ENCODE peak calls at places on chromosomes 13 and 19, in eight cellular contexts. V is right atrium auricular region, U is cardiac muscle cell, E is astrocyte, S is AG10803, W is sigmoid colon, Q is fibroblast of the aortic adventitia, M is lower lobe of right lung. N is an unnamed sample.

GRCh38 chr19:36019061-36019670 is 5.2 kb upstream of the ALKBH6 start:
- DNase-seq in V (no peak), U (no peak), E (no peak), S (no peak), W (no peak), Q (no peak), M (no peak), N (no peak)

GRCh38 chr19:42386974-42387707 is 3.0 kb downstream of the CNFN start:
- DNase-seq in V (peak), U (peak), E (peak), S (peak), W (peak), Q (peak), M (peak), N (peak)

GRCh38 chr13:66618702-66619101 is 611.4 kb downstream of the PCDH9 start:
- DNase-seq in V (no peak), U (peak), E (peak), S (peak), W (no peak), Q (peak), M (no peak), N (peak)

GRCh38 chr19:27772059-27772458 is 1440.9 kb downstream of the UQCRFS1 start:
- DNase-seq in V (no peak), U (no peak), E (no peak), S (no peak), W (no peak), Q (no peak), M (no peak), N (no peak)

GRCh38 chr13:30373727-30374126 is 48.6 kb upstream of the UBE2L5 start:
- DNase-seq in V (no peak), U (no peak), E (no peak), S (no peak), W (no peak), Q (no peak), M (peak), N (no peak)

GRCh38 chr13:82654851-82655517 is 1227.3 kb downstream of the SLITRK1 start:
- DNase-seq in V (peak), U (no peak), E (peak), S (peak), W (peak), Q (peak), M (peak), N (peak)

GRCh38 chr19:22427587-22428298 is 5.6 kb upstream of the ZNF98 start:
- DNase-seq in V (no peak), U (no peak), E (no peak), S (no peak), W (no peak), Q (no peak), M (no peak), N (no peak)

GRCh38 chr13:24923305-24923640 is 159.3 kb downstream of the RNF17 start:
- DNase-seq in V (no peak), U (no peak), E (peak), S (peak), W (no peak), Q (peak), M (no peak), N (peak)

GRCh38 chr13:78468546-78469060 is 134.7 kb downstream of the POU4F1 start:
- DNase-seq in V (no peak), U (no peak), E (no peak), S (no peak), W (no peak), Q (no peak), M (no peak), N (no peak)

DNA sequence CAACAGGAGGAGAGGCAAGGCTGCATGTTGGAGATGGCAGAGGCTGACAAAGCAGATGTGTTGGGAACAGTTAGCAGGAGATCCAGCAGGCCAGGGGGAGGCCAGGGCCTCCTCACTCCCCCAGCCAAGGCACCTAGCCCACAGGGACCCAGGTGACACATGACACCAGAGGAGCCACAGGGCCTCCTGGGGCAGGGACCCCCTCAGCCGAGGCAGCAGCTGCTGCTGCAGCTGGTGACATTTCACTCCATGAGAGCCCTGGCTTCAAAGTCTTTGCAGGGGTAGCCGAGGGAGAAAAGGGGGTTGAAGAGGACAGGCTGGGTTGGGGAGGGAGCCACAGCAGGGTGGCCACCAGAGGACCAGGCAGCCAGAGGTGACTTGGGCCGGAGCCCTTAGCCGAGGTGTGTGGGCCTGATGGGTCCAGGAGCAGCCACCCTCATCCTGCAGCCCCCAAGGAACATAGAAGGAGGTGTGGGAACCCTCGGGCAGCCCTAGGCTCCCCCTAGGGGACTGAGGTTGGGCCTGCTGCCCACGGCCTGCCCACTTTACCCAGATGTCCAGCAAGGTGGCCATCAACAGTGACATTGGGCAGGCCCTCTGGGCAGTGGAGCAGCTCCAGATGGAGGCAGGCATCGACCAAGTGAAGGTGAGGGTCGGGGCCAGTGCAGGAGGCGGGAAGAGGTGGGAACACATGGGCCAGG is at the start of gene GNG14:
- DNase-seq in V (no peak), U (no peak), E (no peak), S (no peak), W (no peak), Q (no peak), M (no peak), N (no peak)
- TF ChIP-seq CTCF in V (no peak), U (no peak), E (no peak), S (no peak), W (no peak), Q (no peak), M (no peak), N (no peak)

GRCh38 chr13:112198611-112199010 is 131.7 kb downstream of the SOX1 start:
- DNase-seq in V (no peak), U (no peak), E (no peak), S (no peak), W (peak), Q (no peak), M (no peak), N (no peak)

GRCh38 chr13:112200200-112200599 is 133.3 kb downstream of the SOX1 start:
- DNase-seq in V (no peak), U (no peak), E (no peak), S (no peak), W (peak), Q (no peak), M (no peak), N (no peak)

GRCh38 chr13:112193463-112194166 is 126.7 kb downstream of the SOX1 start:
- DNase-seq in V (no peak), U (no peak), E (no peak), S (no peak), W (peak), Q (no peak), M (no peak), N (no peak)

GRCh38 chr13:112194167-112194530 is 127.2 kb downstream of the SOX1 start:
- DNase-seq in V (no peak), U (no peak), E (no peak), S (no peak), W (peak), Q (no peak), M (no peak), N (no peak)

GRCh38 chr13:112194579-112194978 is 127.6 kb downstream of the SOX1 start:
- DNase-seq in V (no peak), U (no peak), E (no peak), S (no peak), W (no peak), Q (no peak), M (no peak), N (no peak)
- H3K4me3 ChIP-seq in V (no peak), U (no peak), E (no peak), S (no peak), W (no peak), Q (no peak), M (no peak), N (no peak)

GRCh38 chr19:50661087-50661486 is 11.8 kb downstream of the C19orf81 start:
- DNase-seq in V (no peak), U (no peak), E (no peak), S (no peak), W (no peak), Q (no peak), M (no peak), N (no peak)

GRCh38 chr19:50662442-50663279 is 13.4 kb downstream of the C19orf81 start:
- DNase-seq in V (no peak), U (no peak), E (no peak), S (no peak), W (no peak), Q (no peak), M (no peak), N (no peak)

GRCh38 chr19:50664204-50664603 is 15.0 kb downstream of the C19orf81 start:
- DNase-seq in V (no peak), U (no peak), E (no peak), S (no peak), W (no peak), Q (no peak), M (no peak), N (no peak)

GRCh38 chr19:50661675-50662441 is 12.6 kb downstream of the C19orf81 start:
- DNase-seq in V (no peak), U (no peak), E (no peak), S (no peak), W (no peak), Q (no peak), M (no peak), N (no peak)

GRCh38 chr19:50663280-50663790 is 14.1 kb downstream of the C19orf81 start:
- DNase-seq in V (no peak), U (peak), E (no peak), S (no peak), W (no peak), Q (no peak), M (no peak), N (no peak)
- TF ChIP-seq CTCF in V (no peak), U (no peak), E (no peak), S (peak), W (no peak), Q (peak), M (no peak), N (no peak)

GRCh38 chr19:46205183-46205984 is 24.2 kb upstream of the IGFL1 start:
- DNase-seq in V (no peak), U (no peak), E (no peak), S (no peak), W (no peak), Q (no peak), M (no peak), N (no peak)

GRCh38 chr19:46210634-46211033 is 18.9 kb upstream of the IGFL1 start:
- DNase-seq in V (no peak), U (no peak), E (no peak), S (no peak), W (no peak), Q (no peak), M (no peak), N (no peak)

GRCh38 chr19:46206176-46206575 is 23.4 kb upstream of the IGFL1 start:
- DNase-seq in V (no peak), U (no peak), E (no peak), S (no peak), W (no peak), Q (no peak), M (no peak), N (no peak)

GRCh38 chr19:46211201-46211881 is 18.2 kb upstream of the IGFL1 start:
- DNase-seq in V (no peak), U (peak), E (no peak), S (peak), W (no peak), Q (no peak), M (peak), N (no peak)

GRCh38 chr19:46209051-46209450 is 20.5 kb upstream of the IGFL1 start:
- DNase-seq in V (no peak), U (no peak), E (no peak), S (no peak), W (no peak), Q (no peak), M (no peak), N (no peak)
- H3K4me3 ChIP-seq in V (no peak), U (no peak), E (no peak), S (no peak), W (no peak), Q (no peak), M (no peak), N (no peak)

GRCh38 chr19:15461694-15462093 is 2.6 kb downstream of the RASAL3 start:
- DNase-seq in V (no peak), U (no peak), E (no peak), S (no peak), W (no peak), Q (no peak), M (no peak), N (no peak)

GRCh38 chr19:15466851-15467733 is 2.7 kb upstream of the RASAL3 start:
- DNase-seq in V (no peak), U (no peak), E (peak), S (peak), W (no peak), Q (peak), M (no peak), N (peak)

GRCh38 chr19:15464394-15465385 is at the start of gene RASAL3:
- DNase-seq in V (no peak), U (no peak), E (no peak), S (no peak), W (no peak), Q (peak), M (peak), N (no peak)

GRCh38 chr19:15467734-15468214 is 3.4 kb upstream of the RASAL3 start:
- DNase-seq in V (no peak), U (no peak), E (no peak), S (no peak), W (no peak), Q (no peak), M (no peak), N (no peak)

DNA sequence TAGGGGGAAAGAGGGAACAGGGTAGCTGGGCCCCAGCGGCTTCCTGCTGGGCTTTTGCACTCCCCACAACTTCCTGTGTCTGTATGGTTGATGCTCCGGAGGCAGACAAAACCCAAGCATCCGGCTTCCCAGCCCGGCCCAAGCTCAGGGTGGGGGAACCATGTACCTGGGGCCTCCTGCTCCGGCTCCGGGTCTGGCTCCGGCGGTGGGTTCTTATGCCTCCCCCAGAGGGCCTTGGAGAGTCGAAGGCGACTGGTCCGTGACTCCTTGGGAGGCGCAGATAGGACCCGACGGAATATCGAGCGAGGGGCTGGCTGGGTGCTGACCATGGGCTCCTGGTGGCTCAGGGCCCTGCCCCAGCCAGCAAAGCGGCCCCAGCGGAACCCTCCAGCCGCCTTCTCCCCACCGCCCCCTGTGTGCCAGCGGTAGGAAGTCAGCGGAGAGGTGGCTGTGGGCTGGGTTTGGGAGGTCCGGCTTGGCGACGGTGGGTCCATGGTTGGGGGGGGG is 426 bp downstream of the RASAL3 start:
- DNase-seq in V (no peak), U (no peak), E (no peak), S (no peak), W (no peak), Q (no peak), M (peak), N (no peak)
- TF ChIP-seq CTCF in V (no peak), U (no peak), E (no peak), S (no peak), W (no peak), Q (no peak), M (no peak), N (no peak)